ENCODE peak calls at places on chromosomes 13 and 19, in ten cellular contexts. One of them, this sample, is unnamed.

GRCh38 chr19:30236006-30236405 is 136.2 kb upstream of the ZNF536 start:
- DNase-seq in GM04503: no peak
- DNase-seq in mesendoderm: no peak
- DNase-seq in mucosa of gallbladder: no peak
- DNase-seq in renal cortical epithelial cell: no peak
- DNase-seq in CD4-positive, alpha-beta memory T cell: no peak
- DNase-seq in CD8-positive, alpha-beta memory T cell: no peak
- DNase-seq in activated T-helper 9 cell treated with anti-CD3 and anti-CD28 coated beads, Interleukin-2, amount 50 U/mL, for 16 hours: no peak
- DNase-seq in DMS153: no peak
- DNase-seq in stimulated activated CD4-positive, alpha-beta T cell treated with anti-CD3 and anti-CD28 coated beads, Interleukin-4, amount 100 ng/mL, for 1 hour: no peak
- DNase-seq in this sample: no peak

GRCh38 chr19:48085904-48086864 is 24.4 kb downstream of the PLA2G4C start:
- DNase-seq in CD4-positive, alpha-beta memory T cell: no peak
- DNase-seq in mucosa of gallbladder: no peak
- DNase-seq in stimulated activated CD4-positive, alpha-beta T cell treated with anti-CD3 and anti-CD28 coated beads, Interleukin-4, amount 100 ng/mL, for 1 hour: no peak
- DNase-seq in DMS153: no peak
- DNase-seq in renal cortical epithelial cell: no peak
- DNase-seq in mesendoderm: peak
- DNase-seq in CD8-positive, alpha-beta memory T cell: no peak
- DNase-seq in activated T-helper 9 cell treated with anti-CD3 and anti-CD28 coated beads, Interleukin-2, amount 50 U/mL, for 16 hours: no peak
- DNase-seq in GM04503: no peak
- DNase-seq in this sample: no peak

GRCh38 chr19:3483226-3483628 is at the start of gene SMIM44:
- DNase-seq in mesendoderm: no peak
- DNase-seq in DMS153: no peak
- DNase-seq in activated T-helper 9 cell treated with anti-CD3 and anti-CD28 coated beads, Interleukin-2, amount 50 U/mL, for 16 hours: no peak
- DNase-seq in CD4-positive, alpha-beta memory T cell: no peak
- DNase-seq in CD8-positive, alpha-beta memory T cell: no peak
- DNase-seq in renal cortical epithelial cell: no peak
- DNase-seq in stimulated activated CD4-positive, alpha-beta T cell treated with anti-CD3 and anti-CD28 coated beads, Interleukin-4, amount 100 ng/mL, for 1 hour: no peak
- DNase-seq in mucosa of gallbladder: no peak
- DNase-seq in GM04503: no peak
- DNase-seq in this sample: no peak

GRCh38 chr13:50152655-50153309 is 137.5 kb downstream of the KCNRG start:
- DNase-seq in DMS153: no peak
- DNase-seq in mesendoderm: no peak
- DNase-seq in stimulated activated CD4-positive, alpha-beta T cell treated with anti-CD3 and anti-CD28 coated beads, Interleukin-4, amount 100 ng/mL, for 1 hour: no peak
- DNase-seq in mucosa of gallbladder: no peak
- DNase-seq in renal cortical epithelial cell: no peak
- DNase-seq in CD4-positive, alpha-beta memory T cell: no peak
- DNase-seq in activated T-helper 9 cell treated with anti-CD3 and anti-CD28 coated beads, Interleukin-2, amount 50 U/mL, for 16 hours: no peak
- DNase-seq in GM04503: no peak
- DNase-seq in CD8-positive, alpha-beta memory T cell: no peak
- DNase-seq in this sample: peak

GRCh38 chr13:50989476-50989875 is 79.9 kb downstream of the RNASEH2B start:
- DNase-seq in renal cortical epithelial cell: no peak
- DNase-seq in CD8-positive, alpha-beta memory T cell: no peak
- DNase-seq in DMS153: peak
- DNase-seq in GM04503: no peak
- DNase-seq in mucosa of gallbladder: no peak
- DNase-seq in stimulated activated CD4-positive, alpha-beta T cell treated with anti-CD3 and anti-CD28 coated beads, Interleukin-4, amount 100 ng/mL, for 1 hour: no peak
- DNase-seq in activated T-helper 9 cell treated with anti-CD3 and anti-CD28 coated beads, Interleukin-2, amount 50 U/mL, for 16 hours: no peak
- DNase-seq in CD4-positive, alpha-beta memory T cell: no peak
- DNase-seq in mesendoderm: peak
- DNase-seq in this sample: no peak

GRCh38 chr13:36006347-36006746 is 124.8 kb downstream of the DCLK1 start:
- DNase-seq in mesendoderm: no peak
- DNase-seq in stimulated activated CD4-positive, alpha-beta T cell treated with anti-CD3 and anti-CD28 coated beads, Interleukin-4, amount 100 ng/mL, for 1 hour: no peak
- DNase-seq in GM04503: no peak
- DNase-seq in activated T-helper 9 cell treated with anti-CD3 and anti-CD28 coated beads, Interleukin-2, amount 50 U/mL, for 16 hours: no peak
- DNase-seq in mucosa of gallbladder: no peak
- DNase-seq in CD8-positive, alpha-beta memory T cell: no peak
- DNase-seq in CD4-positive, alpha-beta memory T cell: no peak
- DNase-seq in DMS153: no peak
- DNase-seq in renal cortical epithelial cell: no peak
- DNase-seq in this sample: no peak

GRCh38 chr19:17455711-17456123 is 5.0 kb downstream of the NXNL1 start:
- DNase-seq in mesendoderm: no peak
- DNase-seq in DMS153: no peak
- DNase-seq in CD8-positive, alpha-beta memory T cell: no peak
- DNase-seq in renal cortical epithelial cell: no peak
- DNase-seq in activated T-helper 9 cell treated with anti-CD3 and anti-CD28 coated beads, Interleukin-2, amount 50 U/mL, for 16 hours: no peak
- DNase-seq in mucosa of gallbladder: no peak
- DNase-seq in GM04503: no peak
- DNase-seq in stimulated activated CD4-positive, alpha-beta T cell treated with anti-CD3 and anti-CD28 coated beads, Interleukin-4, amount 100 ng/mL, for 1 hour: no peak
- DNase-seq in CD4-positive, alpha-beta memory T cell: no peak
- DNase-seq in this sample: no peak

GRCh38 chr19:46718157-46718933 is 1.4 kb upstream of the PRKD2 start:
- DNase-seq in mucosa of gallbladder: no peak
- DNase-seq in DMS153: no peak
- DNase-seq in stimulated activated CD4-positive, alpha-beta T cell treated with anti-CD3 and anti-CD28 coated beads, Interleukin-4, amount 100 ng/mL, for 1 hour: peak
- DNase-seq in GM04503: no peak
- DNase-seq in renal cortical epithelial cell: peak
- DNase-seq in CD4-positive, alpha-beta memory T cell: peak
- DNase-seq in mesendoderm: peak
- DNase-seq in activated T-helper 9 cell treated with anti-CD3 and anti-CD28 coated beads, Interleukin-2, amount 50 U/mL, for 16 hours: peak
- DNase-seq in CD8-positive, alpha-beta memory T cell: peak
- DNase-seq in this sample: peak

GRCh38 chr13:25619897-25620296 is 248.1 kb downstream of the ATP8A2 start:
- DNase-seq in CD4-positive, alpha-beta memory T cell: no peak
- DNase-seq in CD8-positive, alpha-beta memory T cell: no peak
- DNase-seq in GM04503: no peak
- DNase-seq in DMS153: no peak
- DNase-seq in mesendoderm: no peak
- DNase-seq in mucosa of gallbladder: no peak
- DNase-seq in stimulated activated CD4-positive, alpha-beta T cell treated with anti-CD3 and anti-CD28 coated beads, Interleukin-4, amount 100 ng/mL, for 1 hour: no peak
- DNase-seq in activated T-helper 9 cell treated with anti-CD3 and anti-CD28 coated beads, Interleukin-2, amount 50 U/mL, for 16 hours: no peak
- DNase-seq in renal cortical epithelial cell: no peak
- DNase-seq in this sample: no peak

GRCh38 chr19:35553385-35554000 is 8.1 kb downstream of the TMEM147 start:
- DNase-seq in mesendoderm: no peak
- DNase-seq in activated T-helper 9 cell treated with anti-CD3 and anti-CD28 coated beads, Interleukin-2, amount 50 U/mL, for 16 hours: no peak
- DNase-seq in mucosa of gallbladder: no peak
- DNase-seq in renal cortical epithelial cell: no peak
- DNase-seq in DMS153: no peak
- DNase-seq in stimulated activated CD4-positive, alpha-beta T cell treated with anti-CD3 and anti-CD28 coated beads, Interleukin-4, amount 100 ng/mL, for 1 hour: no peak
- DNase-seq in GM04503: no peak
- DNase-seq in CD8-positive, alpha-beta memory T cell: no peak
- DNase-seq in CD4-positive, alpha-beta memory T cell: no peak
- DNase-seq in this sample: no peak

GRCh38 chr19:1651061-1651547 is 1.3 kb downstream of the TCF3 start:
- DNase-seq in renal cortical epithelial cell: no peak
- DNase-seq in mesendoderm: peak
- DNase-seq in CD8-positive, alpha-beta memory T cell: peak
- DNase-seq in CD4-positive, alpha-beta memory T cell: peak
- DNase-seq in stimulated activated CD4-positive, alpha-beta T cell treated with anti-CD3 and anti-CD28 coated beads, Interleukin-4, amount 100 ng/mL, for 1 hour: peak
- DNase-seq in GM04503: no peak
- DNase-seq in mucosa of gallbladder: no peak
- DNase-seq in DMS153: no peak
- DNase-seq in activated T-helper 9 cell treated with anti-CD3 and anti-CD28 coated beads, Interleukin-2, amount 50 U/mL, for 16 hours: peak
- DNase-seq in this sample: peak

GRCh38 chr19:54030895-54031586 is 32.7 kb downstream of the VSTM1 start:
- DNase-seq in CD8-positive, alpha-beta memory T cell: no peak
- DNase-seq in renal cortical epithelial cell: no peak
- DNase-seq in GM04503: no peak
- DNase-seq in CD4-positive, alpha-beta memory T cell: no peak
- DNase-seq in DMS153: no peak
- DNase-seq in activated T-helper 9 cell treated with anti-CD3 and anti-CD28 coated beads, Interleukin-2, amount 50 U/mL, for 16 hours: no peak
- DNase-seq in stimulated activated CD4-positive, alpha-beta T cell treated with anti-CD3 and anti-CD28 coated beads, Interleukin-4, amount 100 ng/mL, for 1 hour: no peak
- DNase-seq in mucosa of gallbladder: no peak
- DNase-seq in mesendoderm: peak
- DNase-seq in this sample: no peak

GRCh38 chr13:74444161-74444571 is 310.0 kb upstream of the KLF12 start:
- DNase-seq in renal cortical epithelial cell: peak
- DNase-seq in stimulated activated CD4-positive, alpha-beta T cell treated with anti-CD3 and anti-CD28 coated beads, Interleukin-4, amount 100 ng/mL, for 1 hour: no peak
- DNase-seq in activated T-helper 9 cell treated with anti-CD3 and anti-CD28 coated beads, Interleukin-2, amount 50 U/mL, for 16 hours: no peak
- DNase-seq in DMS153: no peak
- DNase-seq in GM04503: no peak
- DNase-seq in CD4-positive, alpha-beta memory T cell: no peak
- DNase-seq in mesendoderm: no peak
- DNase-seq in CD8-positive, alpha-beta memory T cell: no peak
- DNase-seq in mucosa of gallbladder: no peak
- DNase-seq in this sample: no peak

GRCh38 chr19:37953576-37954303 is 46.7 kb downstream of the SIPA1L3 start:
- DNase-seq in GM04503: no peak
- DNase-seq in mesendoderm: peak
- DNase-seq in mucosa of gallbladder: no peak
- DNase-seq in stimulated activated CD4-positive, alpha-beta T cell treated with anti-CD3 and anti-CD28 coated beads, Interleukin-4, amount 100 ng/mL, for 1 hour: no peak
- DNase-seq in renal cortical epithelial cell: peak
- DNase-seq in CD8-positive, alpha-beta memory T cell: no peak
- DNase-seq in DMS153: no peak
- DNase-seq in CD4-positive, alpha-beta memory T cell: no peak
- DNase-seq in activated T-helper 9 cell treated with anti-CD3 and anti-CD28 coated beads, Interleukin-2, amount 50 U/mL, for 16 hours: no peak
- DNase-seq in this sample: no peak

GRCh38 chr19:54388001-54388802 is 23.5 kb upstream of the LAIR1 start:
- DNase-seq in stimulated activated CD4-positive, alpha-beta T cell treated with anti-CD3 and anti-CD28 coated beads, Interleukin-4, amount 100 ng/mL, for 1 hour: peak
- DNase-seq in mesendoderm: no peak
- DNase-seq in renal cortical epithelial cell: no peak
- DNase-seq in mucosa of gallbladder: no peak
- DNase-seq in GM04503: no peak
- DNase-seq in CD8-positive, alpha-beta memory T cell: peak
- DNase-seq in DMS153: no peak
- DNase-seq in CD4-positive, alpha-beta memory T cell: peak
- DNase-seq in activated T-helper 9 cell treated with anti-CD3 and anti-CD28 coated beads, Interleukin-2, amount 50 U/mL, for 16 hours: no peak
- DNase-seq in this sample: peak

GRCh38 chr13:45370922-45371406 is 30.0 kb upstream of the TPT1 start:
- DNase-seq in CD8-positive, alpha-beta memory T cell: peak
- DNase-seq in renal cortical epithelial cell: peak
- DNase-seq in mucosa of gallbladder: peak
- DNase-seq in GM04503: no peak
- DNase-seq in mesendoderm: peak
- DNase-seq in DMS153: no peak
- DNase-seq in CD4-positive, alpha-beta memory T cell: peak
- DNase-seq in activated T-helper 9 cell treated with anti-CD3 and anti-CD28 coated beads, Interleukin-2, amount 50 U/mL, for 16 hours: peak
- DNase-seq in stimulated activated CD4-positive, alpha-beta T cell treated with anti-CD3 and anti-CD28 coated beads, Interleukin-4, amount 100 ng/mL, for 1 hour: peak
- DNase-seq in this sample: peak

This sample was measured in CD4-positive, CD25-positive, alpha-beta regulatory T cell.